ENCODE peak calls at places on chromosomes 2 and 18, in four cellular contexts. One of them, this sample, is unnamed.

GRCh38 chr2:85380048-85380447 is 25.5 kb downstream of the ELMOD3 start:
- DNase-seq in activated naive CD8-positive, alpha-beta T cell treated with anti-CD3 and anti-CD28 coated beads, Interleukin-2, amount 50 U/mL, for 24 hours: no peak
- DNase-seq in foreskin fibroblast: no peak
- DNase-seq in astrocyte of the spinal cord: no peak
- DNase-seq in this sample: no peak

GRCh38 chr18:45050712-45051639 is 370.3 kb downstream of the SETBP1 start:
- DNase-seq in astrocyte of the spinal cord: peak
- DNase-seq in activated naive CD8-positive, alpha-beta T cell treated with anti-CD3 and anti-CD28 coated beads, Interleukin-2, amount 50 U/mL, for 24 hours: no peak
- DNase-seq in foreskin fibroblast: peak
- DNase-seq in this sample: no peak

GRCh38 chr2:203669820-203670219 is 36.6 kb upstream of the CD28 start:
- DNase-seq in foreskin fibroblast: no peak
- DNase-seq in astrocyte of the spinal cord: peak
- DNase-seq in activated naive CD8-positive, alpha-beta T cell treated with anti-CD3 and anti-CD28 coated beads, Interleukin-2, amount 50 U/mL, for 24 hours: no peak
- DNase-seq in this sample: no peak

GRCh38 chr2:160338891-160339290 is 138.8 kb upstream of the ITGB6 start:
- DNase-seq in foreskin fibroblast: peak
- DNase-seq in activated naive CD8-positive, alpha-beta T cell treated with anti-CD3 and anti-CD28 coated beads, Interleukin-2, amount 50 U/mL, for 24 hours: no peak
- DNase-seq in astrocyte of the spinal cord: no peak
- DNase-seq in this sample: no peak

GRCh38 chr2:42060718-42061619 is 13.1 kb downstream of the PKDCC start:
- DNase-seq in astrocyte of the spinal cord: no peak
- DNase-seq in activated naive CD8-positive, alpha-beta T cell treated with anti-CD3 and anti-CD28 coated beads, Interleukin-2, amount 50 U/mL, for 24 hours: no peak
- DNase-seq in foreskin fibroblast: no peak
- DNase-seq in this sample: no peak

GRCh38 chr2:174836345-174836999 is 72.2 kb upstream of the CHRNA1 start:
- DNase-seq in activated naive CD8-positive, alpha-beta T cell treated with anti-CD3 and anti-CD28 coated beads, Interleukin-2, amount 50 U/mL, for 24 hours: no peak
- DNase-seq in foreskin fibroblast: peak
- DNase-seq in astrocyte of the spinal cord: peak
- DNase-seq in this sample: no peak

GRCh38 chr2:231583982-231584381 is 8.7 kb upstream of the TEX44 start:
- DNase-seq in astrocyte of the spinal cord: no peak
- DNase-seq in foreskin fibroblast: no peak
- DNase-seq in activated naive CD8-positive, alpha-beta T cell treated with anti-CD3 and anti-CD28 coated beads, Interleukin-2, amount 50 U/mL, for 24 hours: no peak
- DNase-seq in this sample: no peak

GRCh38 chr2:23137161-23137560 is 247.8 kb upstream of the KLHL29 start:
- DNase-seq in activated naive CD8-positive, alpha-beta T cell treated with anti-CD3 and anti-CD28 coated beads, Interleukin-2, amount 50 U/mL, for 24 hours: no peak
- DNase-seq in astrocyte of the spinal cord: no peak
- DNase-seq in foreskin fibroblast: no peak
- DNase-seq in this sample: no peak

GRCh38 chr2:53859354-53860159 is at the start of gene GPR75:
- DNase-seq in foreskin fibroblast: peak
- DNase-seq in activated naive CD8-positive, alpha-beta T cell treated with anti-CD3 and anti-CD28 coated beads, Interleukin-2, amount 50 U/mL, for 24 hours: no peak
- DNase-seq in astrocyte of the spinal cord: peak
- DNase-seq in this sample: no peak

GRCh38 chr2:26590960-26591618 is 50.1 kb downstream of the CIB4 start:
- DNase-seq in foreskin fibroblast: no peak
- DNase-seq in astrocyte of the spinal cord: no peak
- DNase-seq in activated naive CD8-positive, alpha-beta T cell treated with anti-CD3 and anti-CD28 coated beads, Interleukin-2, amount 50 U/mL, for 24 hours: no peak
- DNase-seq in this sample: no peak

GRCh38 chr2:141417246-141417797 is 713.5 kb downstream of the LRP1B start:
- DNase-seq in activated naive CD8-positive, alpha-beta T cell treated with anti-CD3 and anti-CD28 coated beads, Interleukin-2, amount 50 U/mL, for 24 hours: no peak
- DNase-seq in astrocyte of the spinal cord: peak
- DNase-seq in foreskin fibroblast: no peak
- DNase-seq in this sample: no peak

GRCh38 chr18:46660955-46661749 is 4.1 kb upstream of the LOXHD1 start:
- DNase-seq in foreskin fibroblast: no peak
- DNase-seq in activated naive CD8-positive, alpha-beta T cell treated with anti-CD3 and anti-CD28 coated beads, Interleukin-2, amount 50 U/mL, for 24 hours: no peak
- DNase-seq in astrocyte of the spinal cord: peak
- DNase-seq in this sample: no peak

GRCh38 chr2:145654156-145654555 is 1134.2 kb upstream of the ZEB2 start:
- DNase-seq in astrocyte of the spinal cord: no peak
- DNase-seq in activated naive CD8-positive, alpha-beta T cell treated with anti-CD3 and anti-CD28 coated beads, Interleukin-2, amount 50 U/mL, for 24 hours: no peak
- DNase-seq in foreskin fibroblast: no peak
- DNase-seq in this sample: no peak

GRCh38 chr18:42922363-42922762 is 193.1 kb downstream of the RIT2 start:
- DNase-seq in activated naive CD8-positive, alpha-beta T cell treated with anti-CD3 and anti-CD28 coated beads, Interleukin-2, amount 50 U/mL, for 24 hours: no peak
- DNase-seq in astrocyte of the spinal cord: no peak
- DNase-seq in foreskin fibroblast: no peak
- DNase-seq in this sample: no peak

GRCh38 chr2:160257015-160257741 is 57.1 kb upstream of the ITGB6 start:
- DNase-seq in astrocyte of the spinal cord: no peak
- DNase-seq in activated naive CD8-positive, alpha-beta T cell treated with anti-CD3 and anti-CD28 coated beads, Interleukin-2, amount 50 U/mL, for 24 hours: no peak
- DNase-seq in foreskin fibroblast: no peak
- DNase-seq in this sample: no peak

GRCh38 chr2:152097291-152098032 is 1.4 kb downstream of the CACNB4 start:
- DNase-seq in activated naive CD8-positive, alpha-beta T cell treated with anti-CD3 and anti-CD28 coated beads, Interleukin-2, amount 50 U/mL, for 24 hours: peak
- DNase-seq in astrocyte of the spinal cord: peak
- DNase-seq in foreskin fibroblast: peak
- DNase-seq in this sample: no peak

GRCh38 chr18:7329036-7329435 is 98.1 kb downstream of the LRRC30 start:
- DNase-seq in activated naive CD8-positive, alpha-beta T cell treated with anti-CD3 and anti-CD28 coated beads, Interleukin-2, amount 50 U/mL, for 24 hours: no peak
- DNase-seq in foreskin fibroblast: no peak
- DNase-seq in astrocyte of the spinal cord: no peak
- DNase-seq in this sample: no peak

GRCh38 chr2:148967484-148967883 is 71.0 kb upstream of the LYPD6B start:
- DNase-seq in activated naive CD8-positive, alpha-beta T cell treated with anti-CD3 and anti-CD28 coated beads, Interleukin-2, amount 50 U/mL, for 24 hours: no peak
- DNase-seq in astrocyte of the spinal cord: no peak
- DNase-seq in foreskin fibroblast: no peak
- DNase-seq in this sample: no peak

GRCh38 chr2:11397513-11397912 is 53.1 kb upstream of the ROCK2 start:
- DNase-seq in activated naive CD8-positive, alpha-beta T cell treated with anti-CD3 and anti-CD28 coated beads, Interleukin-2, amount 50 U/mL, for 24 hours: no peak
- DNase-seq in astrocyte of the spinal cord: no peak
- DNase-seq in foreskin fibroblast: no peak
- DNase-seq in this sample: no peak

GRCh38 chr18:26981373-26982082 is 116.0 kb upstream of the AQP4 start:
- DNase-seq in astrocyte of the spinal cord: no peak
- DNase-seq in foreskin fibroblast: no peak
- DNase-seq in activated naive CD8-positive, alpha-beta T cell treated with anti-CD3 and anti-CD28 coated beads, Interleukin-2, amount 50 U/mL, for 24 hours: no peak
- DNase-seq in this sample: no peak

GRCh38 chr2:190181066-190181681 is 118.6 kb upstream of the MSTN start:
- DNase-seq in foreskin fibroblast: peak
- DNase-seq in astrocyte of the spinal cord: no peak
- DNase-seq in activated naive CD8-positive, alpha-beta T cell treated with anti-CD3 and anti-CD28 coated beads, Interleukin-2, amount 50 U/mL, for 24 hours: no peak
- DNase-seq in this sample: peak

GRCh38 chr2:163734911-163735691 is 707 bp downstream of the FIGN start:
- DNase-seq in foreskin fibroblast: no peak
- DNase-seq in astrocyte of the spinal cord: peak
- DNase-seq in activated naive CD8-positive, alpha-beta T cell treated with anti-CD3 and anti-CD28 coated beads, Interleukin-2, amount 50 U/mL, for 24 hours: no peak
- DNase-seq in this sample: no peak

This sample was measured in activated CD8-positive, alpha-beta T cell treated with anti-CD3 and anti-CD28 coated beads for 36 hours.